ENCODE peak calls at places on chromosomes 13 and 19, in seven cellular contexts. U, X, W, H, M, V and G are unnamed samples.

GRCh38 chr13:37700887-37701286 is 102.3 kb upstream of the POSTN start:
- DNase-seq in U (no peak), X (no peak), W (no peak), H (no peak), M (peak), V (no peak), G (no peak)

GRCh38 chr19:45556835-45557234 is 27.8 kb downstream of the OPA3 start:
- DNase-seq in U (no peak), X (no peak), W (no peak), H (no peak), M (no peak), V (no peak), G (no peak)

GRCh38 chr19:48448563-48448962 is 2.8 kb downstream of the GRWD1 start:
- DNase-seq in U (no peak), X (no peak), W (no peak), H (no peak), M (no peak), V (no peak), G (no peak)

GRCh38 chr13:33744589-33745369 is 73.2 kb upstream of the RFC3 start:
- DNase-seq in U (peak), X (peak), W (no peak), H (no peak), M (no peak), V (no peak), G (no peak)

GRCh38 chr13:97659602-97660001 is 225.6 kb downstream of the RAP2A start:
- DNase-seq in U (no peak), X (no peak), W (no peak), H (no peak), M (peak), V (peak), G (no peak)

GRCh38 chr19:49408816-49409440 is 14.3 kb downstream of the PTH2 start:
- DNase-seq in U (no peak), X (no peak), W (no peak), H (no peak), M (no peak), V (no peak), G (no peak)

GRCh38 chr19:8832132-8833021 is at the start of the genes MBD3L1 and ZNF558:
- DNase-seq in U (peak), X (peak), W (peak), H (peak), M (peak), V (peak), G (peak)

GRCh38 chr19:10270616-10271394 is at the start of gene ICAM1:
- DNase-seq in U (no peak), X (peak), W (peak), H (peak), M (peak), V (peak), G (no peak)

GRCh38 chr19:7663711-7664110 is 5.1 kb upstream of the RETN start:
- DNase-seq in U (no peak), X (no peak), W (no peak), H (no peak), M (no peak), V (no peak), G (no peak)

GRCh38 chr19:459724-460511 is 915 bp downstream of the SHC2 start:
- DNase-seq in U (peak), X (peak), W (no peak), H (no peak), M (no peak), V (peak), G (peak)

GRCh38 chr19:10870955-10871603 is at the start of gene CARM1:
- DNase-seq in U (peak), X (peak), W (peak), H (peak), M (peak), V (peak), G (peak)

GRCh38 chr13:98433654-98434053 is 143.3 kb downstream of the STK24 start:
- DNase-seq in U (no peak), X (no peak), W (no peak), H (no peak), M (no peak), V (no peak), G (no peak)

GRCh38 chr19:2246801-2247361 is 2.2 kb upstream of the AMH start:
- DNase-seq in U (no peak), X (no peak), W (no peak), H (no peak), M (peak), V (peak), G (no peak)

GRCh38 chr19:29519146-29519545 is 6.6 kb upstream of the VSTM2B start:
- DNase-seq in U (no peak), X (no peak), W (no peak), H (no peak), M (no peak), V (no peak), G (no peak)

GRCh38 chr13:31242342-31242741 is 42.6 kb downstream of the B3GLCT start:
- DNase-seq in U (no peak), X (no peak), W (no peak), H (no peak), M (peak), V (no peak), G (no peak)

GRCh38 chr19:10260141-10260584 is 8.1 kb downstream of the MRPL4 start:
- DNase-seq in U (no peak), X (no peak), W (no peak), H (no peak), M (no peak), V (no peak), G (no peak)